ENCODE peak calls at places on chromosomes 11 and 22, in eight cellular contexts. One of them, this sample, is unnamed.

GRCh38 chr11:86942212-86942611 is 13.0 kb downstream of the FZD4 start:
- DNase-seq in CD4-positive, alpha-beta memory T cell: no peak
- DNase-seq in endothelial cell: no peak
- DNase-seq in MG63: no peak
- DNase-seq in cardiac fibroblast: no peak
- DNase-seq in SK-N-DZ: no peak
- DNase-seq in stimulated activated CD8-positive, alpha-beta memory T cell treated with anti-CD3 and anti-CD28 coated beads, Interleukin-2, amount 100 ng/mL, for 48 hours: no peak
- DNase-seq in T1000: no peak
- DNase-seq in this sample: no peak

GRCh38 chr11:3163241-3163981 is 1.7 kb downstream of the OSBPL5 start:
- DNase-seq in cardiac fibroblast: no peak
- DNase-seq in stimulated activated CD8-positive, alpha-beta memory T cell treated with anti-CD3 and anti-CD28 coated beads, Interleukin-2, amount 100 ng/mL, for 48 hours: no peak
- DNase-seq in T1000: no peak
- DNase-seq in SK-N-DZ: peak
- DNase-seq in endothelial cell: no peak
- DNase-seq in CD4-positive, alpha-beta memory T cell: no peak
- DNase-seq in MG63: no peak
- DNase-seq in this sample: no peak

GRCh38 chr22:28923826-28924732 is 40.7 kb downstream of the ZNRF3 start:
- DNase-seq in T1000: no peak
- DNase-seq in MG63: no peak
- DNase-seq in endothelial cell: no peak
- DNase-seq in stimulated activated CD8-positive, alpha-beta memory T cell treated with anti-CD3 and anti-CD28 coated beads, Interleukin-2, amount 100 ng/mL, for 48 hours: no peak
- DNase-seq in cardiac fibroblast: no peak
- DNase-seq in CD4-positive, alpha-beta memory T cell: no peak
- DNase-seq in SK-N-DZ: no peak
- DNase-seq in this sample: no peak

GRCh38 chr11:57568330-57568766 is 876 bp upstream of the UBE2L6 start:
- DNase-seq in MG63: no peak
- DNase-seq in T1000: no peak
- DNase-seq in SK-N-DZ: peak
- DNase-seq in cardiac fibroblast: peak
- DNase-seq in endothelial cell: no peak
- DNase-seq in CD4-positive, alpha-beta memory T cell: peak
- DNase-seq in stimulated activated CD8-positive, alpha-beta memory T cell treated with anti-CD3 and anti-CD28 coated beads, Interleukin-2, amount 100 ng/mL, for 48 hours: no peak
- DNase-seq in this sample: peak

GRCh38 chr11:2257023-2257700 is 13.2 kb downstream of the ASCL2 start:
- DNase-seq in MG63: no peak
- DNase-seq in CD4-positive, alpha-beta memory T cell: no peak
- DNase-seq in endothelial cell: no peak
- DNase-seq in T1000: no peak
- DNase-seq in SK-N-DZ: no peak
- DNase-seq in cardiac fibroblast: no peak
- DNase-seq in stimulated activated CD8-positive, alpha-beta memory T cell treated with anti-CD3 and anti-CD28 coated beads, Interleukin-2, amount 100 ng/mL, for 48 hours: no peak
- DNase-seq in this sample: peak

GRCh38 chr11:131408011-131408640 is 37.7 kb downstream of the NTM start:
- DNase-seq in cardiac fibroblast: peak
- DNase-seq in SK-N-DZ: no peak
- DNase-seq in CD4-positive, alpha-beta memory T cell: no peak
- DNase-seq in T1000: no peak
- DNase-seq in MG63: peak
- DNase-seq in stimulated activated CD8-positive, alpha-beta memory T cell treated with anti-CD3 and anti-CD28 coated beads, Interleukin-2, amount 100 ng/mL, for 48 hours: no peak
- DNase-seq in endothelial cell: peak
- DNase-seq in this sample: peak

GRCh38 chr11:57868491-57868890 is 106.9 kb downstream of the CTNND1 start:
- DNase-seq in stimulated activated CD8-positive, alpha-beta memory T cell treated with anti-CD3 and anti-CD28 coated beads, Interleukin-2, amount 100 ng/mL, for 48 hours: no peak
- DNase-seq in SK-N-DZ: no peak
- DNase-seq in cardiac fibroblast: no peak
- DNase-seq in MG63: no peak
- DNase-seq in endothelial cell: no peak
- DNase-seq in CD4-positive, alpha-beta memory T cell: no peak
- DNase-seq in T1000: no peak
- DNase-seq in this sample: peak

GRCh38 chr11:67616431-67617242 is 9.9 kb downstream of the NDUFV1 start:
- DNase-seq in SK-N-DZ: no peak
- DNase-seq in CD4-positive, alpha-beta memory T cell: no peak
- DNase-seq in stimulated activated CD8-positive, alpha-beta memory T cell treated with anti-CD3 and anti-CD28 coated beads, Interleukin-2, amount 100 ng/mL, for 48 hours: no peak
- DNase-seq in endothelial cell: no peak
- DNase-seq in T1000: no peak
- DNase-seq in MG63: no peak
- DNase-seq in cardiac fibroblast: no peak
- DNase-seq in this sample: peak

GRCh38 chr11:11069741-11070550 is 212.1 kb upstream of the ZBED5 start:
- DNase-seq in T1000: no peak
- DNase-seq in MG63: no peak
- DNase-seq in endothelial cell: no peak
- DNase-seq in cardiac fibroblast: no peak
- DNase-seq in SK-N-DZ: no peak
- DNase-seq in CD4-positive, alpha-beta memory T cell: no peak
- DNase-seq in stimulated activated CD8-positive, alpha-beta memory T cell treated with anti-CD3 and anti-CD28 coated beads, Interleukin-2, amount 100 ng/mL, for 48 hours: no peak
- DNase-seq in this sample: no peak

GRCh38 chr11:94144233-94144632 is 15.6 kb downstream of the PANX1 start:
- DNase-seq in endothelial cell: no peak
- DNase-seq in SK-N-DZ: no peak
- DNase-seq in T1000: no peak
- DNase-seq in CD4-positive, alpha-beta memory T cell: no peak
- DNase-seq in MG63: no peak
- DNase-seq in stimulated activated CD8-positive, alpha-beta memory T cell treated with anti-CD3 and anti-CD28 coated beads, Interleukin-2, amount 100 ng/mL, for 48 hours: no peak
- DNase-seq in cardiac fibroblast: no peak
- DNase-seq in this sample: no peak

GRCh38 chr11:124122123-124122522 is 6.9 kb downstream of the VWA5A start:
- DNase-seq in T1000: no peak
- DNase-seq in SK-N-DZ: no peak
- DNase-seq in MG63: no peak
- DNase-seq in stimulated activated CD8-positive, alpha-beta memory T cell treated with anti-CD3 and anti-CD28 coated beads, Interleukin-2, amount 100 ng/mL, for 48 hours: no peak
- DNase-seq in cardiac fibroblast: no peak
- DNase-seq in endothelial cell: no peak
- DNase-seq in CD4-positive, alpha-beta memory T cell: no peak
- DNase-seq in this sample: no peak

This sample was measured in H9.